ENCODE peak calls at places on chromosomes 2 and 18, in ten cellular contexts. P is neural crest cell, L is GM23338, Q is GM06990, C is neural progenitor cell, E is fibroblast of pulmonary artery, U is progenitor cell of endocrine pancreas, B is choroid plexus epithelial cell, V is Peyer's patch, X is fibroblast of the aortic adventitia. F is an unnamed sample.

GRCh38 chr18:62258093-62258492 is 67.0 kb upstream of the TNFRSF11A start:
- DNase-seq in L (no peak), P (no peak), V (no peak), C (no peak), E (no peak), Q (no peak), U (no peak), X (no peak), B (no peak), F (no peak)

GRCh38 chr18:10872297-10872696 is 277.1 kb downstream of the PIEZO2 start:
- DNase-seq in E (peak; percentile 11), X (peak; percentile 47), L (no peak), P (no peak), Q (no peak), U (no peak), B (no peak), C (no peak), V (no peak), F (no peak)

GRCh38 chr2:218022131-218022850 is 19.5 kb upstream of the TNS1 start:
- DNase-seq in E (no peak), X (no peak), L (no peak), B (no peak), U (no peak), C (peak; percentile 25), P (no peak), V (no peak), Q (no peak), F (peak; percentile 72)

GRCh38 chr2:168916329-168916672 is 15.2 kb downstream of the G6PC2 start:
- DNase-seq in L (no peak), B (no peak), E (no peak), P (no peak), V (no peak), C (no peak), U (no peak), X (no peak), Q (no peak), F (no peak)

GRCh38 chr2:71557321-71557720 is 104.0 kb downstream of the DYSF start:
- DNase-seq in U (no peak), L (peak; percentile 34), E (no peak), P (no peak), B (no peak), C (no peak), X (no peak), V (no peak), Q (no peak), F (no peak)

GRCh38 chr2:172021955-172022354 is 22.2 kb downstream of the METAP1D start:
- DNase-seq in L (peak; percentile 37), B (peak; percentile 44), E (peak; percentile 49), C (peak; percentile 32), P (no peak), U (no peak), X (peak; percentile 52), V (no peak), Q (no peak), F (no peak)

GRCh38 chr2:18149660-18150246 is 271.3 kb downstream of the KCNS3 start:
- DNase-seq in X (peak; percentile 69), P (no peak), E (peak; percentile 63), U (no peak), L (peak; percentile 88), B (peak; percentile 75), V (no peak), Q (no peak), C (peak; percentile 73), F (no peak)

GRCh38 chr2:191150451-191151314 is at the start of gene STAT4:
- DNase-seq in C (peak; percentile 38), B (peak; percentile 55), E (peak; percentile 75), P (no peak), L (peak; percentile 87), Q (peak; percentile 64), X (peak; percentile 37), V (peak; percentile 82), U (no peak), F (peak; percentile 87)

GRCh38 chr18:5997361-5997760 is 102.0 kb upstream of the TMEM200C start:
- DNase-seq in C (no peak), E (no peak), P (no peak), Q (no peak), L (peak; percentile 14), U (no peak), B (no peak), V (no peak), X (no peak), F (no peak)

GRCh38 chr18:58321986-58322385 is 278.0 kb downstream of the NEDD4L start:
- DNase-seq in V (no peak), E (peak; percentile 77), Q (no peak), B (peak; percentile 70), X (peak; percentile 84), C (peak; percentile 45), L (peak; percentile 71), P (no peak), U (no peak), F (peak; percentile 92)
- TF ChIP-seq CTCF in V (peak; percentile 80), E (peak; percentile 63), Q (peak; percentile 61), B (peak; percentile 76), X (peak; percentile 60), C (peak; percentile 58), L (peak; percentile 62), P (peak; percentile 73), U (peak; percentile 40), F (no peak)

GRCh38 chr18:64032312-64032711 is 62.4 kb downstream of the SERPINB8 start:
- DNase-seq in E (no peak), V (no peak), U (no peak), P (no peak), X (no peak), L (no peak), B (no peak), C (no peak), Q (no peak), F (no peak)

GRCh38 chr18:64042728-64043358 is 73.0 kb downstream of the SERPINB8 start:
- DNase-seq in L (no peak), P (no peak), Q (no peak), U (no peak), X (no peak), B (no peak), V (no peak), E (no peak), C (no peak), F (no peak)

DNA sequence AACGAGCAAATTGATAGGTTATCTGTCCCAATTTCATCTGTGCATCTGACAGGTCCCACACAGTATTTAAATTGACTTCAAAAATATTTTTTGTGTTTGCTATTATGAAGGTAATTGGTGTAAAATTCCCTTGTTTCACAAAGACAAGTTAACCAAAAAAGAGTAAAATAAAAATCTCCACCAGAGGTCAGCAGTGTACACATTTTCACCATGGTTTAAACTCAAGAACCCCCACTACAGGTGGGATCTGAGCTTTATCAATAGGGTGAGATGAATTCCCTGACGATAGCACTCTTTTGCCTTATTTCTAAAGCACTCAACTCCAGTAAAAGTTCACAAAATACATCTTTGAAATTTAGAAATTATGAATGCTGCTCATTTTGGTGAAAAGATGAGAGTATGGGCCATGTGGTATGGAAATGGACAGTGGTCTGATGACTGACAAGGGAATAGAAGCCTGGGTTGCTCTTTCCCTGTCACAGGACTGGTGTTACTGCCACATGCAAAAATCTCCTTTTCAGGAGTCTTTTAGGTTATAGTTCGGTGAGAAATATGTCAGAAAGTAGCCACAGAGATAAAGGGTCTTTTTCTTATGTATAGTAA is 68.0 kb downstream of the SERPINB8 start:
- DNase-seq in P (no peak), E (peak; percentile 36), Q (no peak), C (peak; percentile 62), U (no peak), B (peak; percentile 59), X (peak; percentile 20), L (peak; percentile 82), V (no peak), F (no peak)
- TF ChIP-seq CTCF in P (peak; percentile 81), E (peak; percentile 57), Q (peak; percentile 52), C (peak; percentile 76), U (peak; percentile 81), B (peak; percentile 62), X (peak; percentile 43), L (peak; percentile 77), V (peak; percentile 37), F (no peak)

GRCh38 chr18:47748093-47748796 is 182.2 kb downstream of the SMAD2 start:
- DNase-seq in C (no peak), X (no peak), B (no peak), U (no peak), V (no peak), L (no peak), E (no peak), Q (no peak), P (no peak), F (no peak)

GRCh38 chr18:47752796-47753645 is 177.4 kb downstream of the SMAD2 start:
- DNase-seq in V (no peak), X (no peak), Q (no peak), C (no peak), L (no peak), E (no peak), U (no peak), B (no peak), P (no peak), F (peak; percentile 72)

GRCh38 chr18:47754311-47755101 is 176.0 kb downstream of the SMAD2 start:
- DNase-seq in U (peak; percentile 78), C (peak; percentile 83), Q (peak; percentile 30), V (no peak), B (peak; percentile 13), L (peak; percentile 88), X (no peak), E (peak; percentile 10), P (peak; percentile 71), F (peak; percentile 78)

GRCh38 chr18:47749195-47749973 is 181.1 kb downstream of the SMAD2 start:
- DNase-seq in L (peak; percentile 74), Q (peak; percentile 81), V (peak; percentile 62), P (peak; percentile 94), X (peak; percentile 61), B (peak; percentile 70), U (peak; percentile 83), E (peak; percentile 67), C (peak; percentile 90), F (peak; percentile 31)

GRCh38 chr18:47750889-47751423 is 179.5 kb downstream of the SMAD2 start:
- DNase-seq in P (no peak), U (no peak), X (no peak), L (no peak), E (no peak), V (no peak), C (no peak), Q (no peak), B (no peak), F (peak; percentile 52)
- TF ChIP-seq CTCF in P (no peak), U (no peak), X (no peak), L (no peak), E (no peak), V (no peak), C (no peak), Q (no peak), B (no peak), F (no peak)

DNA sequence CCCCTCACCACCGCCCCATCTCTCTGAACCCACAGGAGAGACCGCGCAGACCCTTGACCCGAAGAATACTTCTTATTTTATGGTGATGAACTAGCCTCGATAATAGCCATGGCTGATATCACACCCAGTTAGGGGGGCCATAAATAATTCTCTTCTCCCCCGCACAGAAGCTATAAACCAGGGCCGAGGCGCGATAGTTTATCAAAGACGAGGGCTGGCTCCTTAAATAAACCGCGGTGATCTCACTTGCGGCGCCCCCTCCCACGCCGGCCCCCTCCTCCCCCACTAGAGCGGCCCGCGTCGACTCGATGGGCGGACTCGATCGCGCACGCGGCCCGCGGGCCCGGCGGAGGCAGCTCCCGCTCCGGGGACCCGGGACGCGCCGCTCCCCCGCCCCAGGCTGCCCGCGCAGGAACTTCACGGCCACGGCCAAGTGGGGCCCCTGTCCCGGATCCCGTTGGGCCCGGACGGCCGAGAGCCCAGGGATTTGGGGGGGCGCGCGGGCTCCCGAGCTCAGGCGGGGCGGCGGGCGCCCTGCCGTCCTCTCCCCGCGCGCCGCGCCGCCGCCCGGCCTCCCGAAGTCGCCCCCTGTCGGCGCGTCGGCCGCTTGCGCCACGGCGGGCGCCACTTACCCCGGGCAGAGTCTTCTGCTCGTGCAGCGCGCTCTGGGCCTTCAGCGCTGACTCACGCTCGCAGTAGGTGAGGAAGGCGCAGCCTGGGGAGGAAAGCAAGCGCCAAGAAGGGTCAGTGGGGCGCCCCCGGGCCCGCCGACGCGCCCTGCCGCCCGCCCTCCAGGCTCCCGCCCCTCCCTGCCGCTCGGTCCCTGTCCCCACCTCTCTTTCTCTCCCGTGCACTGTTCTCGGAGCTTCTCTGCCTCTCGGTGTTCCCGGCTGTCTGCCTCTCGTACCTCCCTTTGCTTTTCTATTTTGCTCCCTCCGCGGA is 80.4 kb downstream of the CELF4 start:
- DNase-seq in L (peak; percentile 78), Q (no peak), U (peak; percentile 39), E (peak; percentile 74), X (no peak), C (peak; percentile 78), B (peak; percentile 8), V (no peak), P (peak; percentile 42), F (no peak)
- TF ChIP-seq CTCF in L (no peak), Q (no peak), U (peak; percentile 65), E (peak; percentile 5), X (no peak), C (peak; percentile 49), B (no peak), V (peak; percentile 26), P (peak; percentile 67), F (no peak)

F was measured in lower leg skin.